ENCODE peak calls at places on chromosome 20, in seven cellular contexts. B, M, C, R, Q, O and Z are unnamed samples.

GRCh38 chr20:7971536-7972285 is 31.5 kb upstream of the HAO1 start:
- DNase-seq in B (no peak), M (no peak), C (no peak), R (no peak), Q (peak; percentile 24), O (no peak), Z (no peak)

GRCh38 chr20:29756664-29757063 is 1500.8 kb upstream of the DEFB115 start:
- DNase-seq in B (no peak), M (no peak), C (no peak), R (no peak), Q (no peak), O (no peak), Z (no peak)

GRCh38 chr20:7333846-7334245 is 566.4 kb downstream of the BMP2 start:
- DNase-seq in B (no peak), M (peak; percentile 73), C (no peak), R (no peak), Q (no peak), O (no peak), Z (no peak)

GRCh38 chr20:57131601-57132391 is 134.6 kb downstream of the BMP7 start:
- DNase-seq in B (no peak), M (no peak), C (no peak), R (no peak), Q (no peak), O (no peak), Z (no peak)

GRCh38 chr20:34069341-34070078 is 42.5 kb downstream of the EIF2S2 start:
- DNase-seq in B (peak; percentile 62), M (peak; percentile 72), C (peak; percentile 72), R (peak; percentile 86), Q (peak; percentile 56), O (peak; percentile 86), Z (peak; percentile 81)

GRCh38 chr20:2835331-2835796 is 5.1 kb downstream of the PCED1A start:
- DNase-seq in B (no peak), M (no peak), C (no peak), R (no peak), Q (no peak), O (no peak), Z (no peak)

GRCh38 chr20:43666376-43667328 is at the start of gene MYBL2:
- DNase-seq in B (peak; percentile 61), M (peak; percentile 56), C (peak; percentile 20), R (peak; percentile 94), Q (peak; percentile 10), O (peak; percentile 66), Z (peak; percentile 40)

GRCh38 chr20:53492212-53492611 is 101.4 kb downstream of the ZNF217 start:
- DNase-seq in B (no peak), M (no peak), C (no peak), R (no peak), Q (no peak), O (no peak), Z (no peak)

GRCh38 chr20:45969712-45970634 is 2.0 kb downstream of the ZNF335 start:
- DNase-seq in B (peak; percentile 49), M (peak; percentile 50), C (no peak), R (peak; percentile 80), Q (peak; percentile 45), O (no peak), Z (peak; percentile 65)

GRCh38 chr20:48626226-48626937 is 201.4 kb downstream of the PREX1 start:
- DNase-seq in B (peak; percentile 53), M (no peak), C (peak; percentile 42), R (no peak), Q (no peak), O (no peak), Z (no peak)

GRCh38 chr20:53069121-53069520 is 97.0 kb downstream of the TSHZ2 start:
- DNase-seq in B (no peak), M (no peak), C (no peak), R (no peak), Q (no peak), O (no peak), Z (no peak)

GRCh38 chr20:53582574-53583351 is 10.9 kb downstream of the ZNF217 start:
- DNase-seq in B (no peak), M (peak; percentile 98), C (no peak), R (peak; percentile 39), Q (peak; percentile 89), O (peak; percentile 26), Z (peak; percentile 52)

GRCh38 chr20:6008254-6008653 is 45.6 kb downstream of the LRRN4 start:
- DNase-seq in B (peak; percentile 53), M (peak; percentile 96), C (peak; percentile 62), R (peak; percentile 16), Q (peak; percentile 85), O (peak; percentile 64), Z (peak; percentile 52)

DNA sequence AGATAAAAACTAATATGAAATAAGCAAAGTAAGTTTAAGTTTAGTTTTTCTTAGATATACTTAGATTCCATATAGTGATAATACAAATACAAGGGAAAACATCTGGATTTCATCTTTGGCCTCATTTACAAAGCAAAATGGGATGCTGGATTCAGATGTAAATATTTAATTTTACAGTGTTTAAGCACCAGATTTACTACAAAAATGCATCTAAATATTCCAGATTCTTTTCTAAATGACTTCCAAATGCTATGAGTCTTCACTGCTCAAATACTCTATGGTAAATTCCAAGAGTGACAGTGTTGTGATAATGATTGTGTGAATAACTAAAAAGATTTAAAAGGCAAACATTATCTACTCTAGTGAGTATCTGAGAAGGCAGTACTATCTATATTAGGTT is 1.6 kb upstream of the ADNP start:
- DNase-seq in B (no peak), M (no peak), C (no peak), R (no peak), Q (no peak), O (no peak), Z (no peak)
- H3K27ac ChIP-seq in B (no peak overlapping the region), M (no peak overlapping the region), C (no peak overlapping the region), R (no peak overlapping the region), Q (no peak overlapping the region), O (peak overlapping the region; percentile 91), Z (no peak overlapping the region)

GRCh38 chr20:3925899-3926638 is 36.9 kb downstream of the PANK2 start:
- DNase-seq in B (no peak), M (no peak), C (no peak), R (no peak), Q (no peak), O (no peak), Z (no peak)

GRCh38 chr20:3922983-3923339 is 33.8 kb downstream of the PANK2 start:
- DNase-seq in B (no peak), M (no peak), C (no peak), R (no peak), Q (no peak), O (no peak), Z (no peak)

GRCh38 chr20:3923818-3924217 is 34.6 kb downstream of the PANK2 start:
- DNase-seq in B (no peak), M (peak; percentile 26), C (no peak), R (no peak), Q (peak; percentile 52), O (no peak), Z (no peak)

GRCh38 chr20:3925113-3925695 is 36.0 kb downstream of the PANK2 start:
- DNase-seq in B (no peak), M (no peak), C (no peak), R (no peak), Q (no peak), O (no peak), Z (no peak)

GRCh38 chr20:3924304-3925112 is 35.3 kb downstream of the PANK2 start:
- DNase-seq in B (no peak), M (no peak), C (peak; percentile 28), R (no peak), Q (no peak), O (peak; percentile 41), Z (no peak)
- H3K36me3 ChIP-seq in B (peaks cover 2% of the 10 kb centered on the region), M (peaks cover 9% of the 10 kb centered on the region), C (no peaks in the 10 kb centered on the region), R (peaks cover 7% of the 10 kb centered on the region), Q (peaks cover 26% of the 10 kb centered on the region), O (peaks cover 15% of the 10 kb centered on the region), Z (peaks cover 47% of the 10 kb centered on the region)

DNA sequence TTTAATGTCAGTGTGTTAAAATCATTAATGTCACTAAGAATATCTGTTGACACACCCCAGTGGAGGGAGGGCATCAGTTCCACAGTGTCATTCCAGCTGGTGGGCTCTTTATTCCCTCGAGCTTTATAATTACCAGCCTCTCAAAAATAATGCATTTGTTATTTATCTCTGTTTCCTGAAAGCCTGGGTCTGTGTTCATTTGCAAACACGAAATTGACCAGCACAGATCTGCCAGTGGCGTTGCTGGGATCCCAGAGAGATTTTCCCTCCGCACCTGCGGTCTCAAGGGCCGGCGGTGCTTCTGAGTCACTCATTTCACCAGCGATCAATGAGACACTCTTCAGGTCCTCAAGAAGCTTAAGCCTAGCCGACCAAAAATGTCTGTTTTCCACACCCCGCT is 5.7 kb upstream of the PYGB start:
- DNase-seq in B (no peak), M (no peak), C (no peak), R (no peak), Q (no peak), O (no peak), Z (no peak)
- H3K27ac ChIP-seq in B (no peak overlapping the region), M (peak overlapping the region; percentile 91), C (no peak overlapping the region), R (no peak overlapping the region), Q (no peak overlapping the region), O (no peak overlapping the region), Z (no peak overlapping the region)

DNA sequence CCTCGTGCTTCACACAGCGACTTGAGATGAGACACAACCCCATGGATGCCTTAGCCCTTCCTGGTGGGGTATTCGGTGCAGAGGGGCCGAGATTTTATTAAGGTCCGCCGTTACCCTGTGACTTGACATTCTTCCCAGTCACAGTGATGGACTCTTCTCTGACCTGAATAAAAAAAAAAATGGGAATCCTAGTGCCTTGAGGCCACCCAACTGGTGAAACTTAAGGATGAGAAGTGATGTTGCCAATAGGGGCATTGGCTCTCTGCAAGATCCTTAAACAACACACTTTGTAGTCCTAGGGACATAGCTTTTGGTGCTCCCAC is 740 bp upstream of the ADNP start:
- DNase-seq in B (no peak), M (no peak), C (no peak), R (no peak), Q (no peak), O (no peak), Z (no peak)
- H3K36me3 ChIP-seq in B (no peaks in the 10 kb centered on the region), M (peaks cover 24% of the 10 kb centered on the region), C (no peaks in the 10 kb centered on the region), R (peaks cover 39% of the 10 kb centered on the region), Q (peaks cover 52% of the 10 kb centered on the region), O (peaks cover 15% of the 10 kb centered on the region), Z (peaks cover 29% of the 10 kb centered on the region)

DNA sequence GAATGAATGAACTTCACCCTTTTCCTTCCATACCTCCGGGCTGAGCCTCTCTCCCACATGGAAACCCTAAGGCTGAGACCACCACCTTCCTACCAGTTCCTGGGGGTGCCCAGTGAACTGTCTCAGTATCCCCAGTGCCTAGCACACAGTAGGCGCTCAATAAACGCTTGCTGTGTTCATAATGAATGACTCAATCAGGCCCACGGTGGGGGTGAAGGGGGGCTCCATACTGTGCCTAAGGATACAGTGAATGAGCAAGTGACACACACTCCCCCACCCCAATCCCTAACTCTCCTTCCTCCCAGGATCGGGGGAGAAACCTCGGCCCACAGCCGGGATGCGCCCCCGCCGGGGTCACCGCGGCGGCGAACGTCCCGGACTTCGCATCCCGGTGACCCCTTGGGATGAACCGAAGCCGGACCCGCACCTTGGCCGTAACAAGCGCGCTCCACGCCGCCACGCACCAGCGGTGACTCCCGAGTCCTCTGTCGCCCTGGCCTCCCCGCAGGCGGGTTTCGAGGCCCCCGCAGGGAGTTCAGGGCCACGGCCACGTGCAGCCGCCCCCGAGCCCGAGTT is 592 bp downstream of the KCNG1 start:
- DNase-seq in B (no peak), M (peak; percentile 7), C (no peak), R (no peak), Q (no peak), O (no peak), Z (no peak)
- H3K27ac ChIP-seq in B (no peak overlapping the region), M (peak overlapping the region; percentile 28), C (no peak overlapping the region), R (no peak overlapping the region), Q (peak overlapping the region; percentile 79), O (no peak overlapping the region), Z (no peak overlapping the region)

GRCh38 chr20:1150968-1151367 is 32.6 kb downstream of the PSMF1 start:
- DNase-seq in B (no peak), M (no peak), C (no peak), R (no peak), Q (no peak), O (no peak), Z (no peak)
- H3K36me3 ChIP-seq in B (peaks cover 13% of the 10 kb centered on the region), M (peaks cover 23% of the 10 kb centered on the region), C (no peaks in the 10 kb centered on the region), R (no peaks in the 10 kb centered on the region), Q (peaks cover 9% of the 10 kb centered on the region), O (peaks cover 20% of the 10 kb centered on the region), Z (no peaks in the 10 kb centered on the region)